ENCODE peak calls at places on chromosomes 6 and 20, in seven cellular contexts. J is cardiac muscle cell, O is cardiac fibroblast, M is BJ, A is tibial nerve, X is tibial artery, V is SK-N-SH. U is an unnamed sample.

GRCh38 chr6:10510592-10511367 is 10.4 kb upstream of the GCNT2 start:
- DNase-seq in J (peak), O (peak), M (no peak), A (no peak), X (peak), V (peak), U (peak)

GRCh38 chr20:41879151-41879550 is 261.0 kb upstream of the CHD6 start:
- DNase-seq in J (no peak), O (no peak), M (no peak), A (no peak), X (no peak), V (no peak), U (no peak)

GRCh38 chr6:163485388-163485851 is 70.9 kb downstream of the QKI start:
- DNase-seq in J (no peak), O (peak), M (no peak), A (no peak), X (no peak), V (no peak), U (no peak)

GRCh38 chr20:50369225-50370035 is 140.8 kb upstream of the PTPN1 start:
- DNase-seq in J (no peak), O (no peak), M (no peak), A (no peak), X (no peak), V (no peak), U (no peak)

GRCh38 chr6:7389162-7389450 is 436 bp downstream of the CAGE1 start:
- DNase-seq in J (peak), O (peak), M (no peak), A (no peak), X (peak), V (no peak), U (no peak)

GRCh38 chr6:149233056-149233715 is 84.3 kb upstream of the TAB2 start:
- DNase-seq in J (no peak), O (peak), M (peak), A (no peak), X (no peak), V (no peak), U (no peak)

GRCh38 chr6:30578051-30578450 is 6.8 kb downstream of the ABCF1 start:
- DNase-seq in J (no peak), O (no peak), M (no peak), A (no peak), X (no peak), V (no peak), U (no peak)

GRCh38 chr6:14513726-14514125 is 396.2 kb downstream of the CD83 start:
- DNase-seq in J (no peak), O (no peak), M (no peak), A (no peak), X (no peak), V (no peak), U (no peak)

GRCh38 chr6:168493976-168494375 is 53.0 kb downstream of the SMOC2 start:
- DNase-seq in J (no peak), O (no peak), M (no peak), A (no peak), X (no peak), V (no peak), U (no peak)

GRCh38 chr20:56422131-56422823 is 10.2 kb downstream of the CASS4 start:
- DNase-seq in J (no peak), O (peak), M (no peak), A (no peak), X (no peak), V (no peak), U (no peak)

GRCh38 chr6:111356551-111356950 is 126.5 kb downstream of the REV3L start:
- DNase-seq in J (no peak), O (no peak), M (no peak), A (no peak), X (no peak), V (no peak), U (no peak)

GRCh38 chr20:4341804-4342560 is 326.6 kb upstream of the RNF24 start:
- DNase-seq in J (no peak), O (no peak), M (peak), A (no peak), X (no peak), V (no peak), U (no peak)

GRCh38 chr6:4441981-4442434 is 306.6 kb upstream of the ECI2 start:
- DNase-seq in J (no peak), O (peak), M (no peak), A (no peak), X (no peak), V (no peak), U (no peak)

DNA sequence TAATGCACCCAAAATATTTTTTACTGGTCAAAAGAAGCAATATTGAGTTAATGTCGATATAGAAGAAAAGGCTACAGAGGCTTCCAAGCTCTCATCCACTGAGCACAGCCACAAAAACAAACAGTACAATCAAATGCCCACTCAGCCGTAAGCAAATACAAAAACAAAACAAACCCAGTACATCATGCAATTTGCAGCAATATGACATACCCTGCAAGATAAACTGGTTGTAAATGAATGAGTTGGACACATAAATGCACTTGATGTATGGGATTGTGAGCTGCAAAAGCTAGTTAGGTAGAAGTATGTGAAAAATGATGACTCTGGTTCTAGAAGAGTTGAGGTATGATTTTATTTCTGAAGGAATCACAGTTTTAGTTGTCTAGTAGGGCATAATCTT is 83.9 kb downstream of the SESN1 start:
- DNase-seq in J (no peak), O (no peak), M (no peak), A (no peak), X (no peak), V (no peak), U (no peak)
- H3K4me3 ChIP-seq in J (no peak), O (no peak), M (no peak), A (no peak), X (peak), V (no peak), U (no peak)

DNA sequence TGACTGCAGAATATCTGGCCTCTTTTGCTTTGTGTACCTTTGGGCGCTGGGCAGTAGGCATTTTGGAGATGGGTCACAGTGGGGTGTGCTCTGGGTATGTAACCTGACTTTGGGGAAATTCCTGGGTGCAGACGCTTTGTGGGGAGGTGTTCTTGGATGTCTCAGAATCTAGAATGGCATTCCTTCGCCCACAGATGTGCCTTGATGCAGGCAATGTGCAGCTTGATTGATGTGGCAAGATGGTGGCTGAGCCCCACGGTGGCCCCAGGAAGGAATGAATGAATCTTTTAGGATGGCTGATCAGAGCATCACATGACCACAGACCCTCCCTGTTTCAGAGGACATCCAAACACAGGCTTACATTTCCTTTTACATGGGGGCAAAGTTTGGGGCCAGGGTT is 5.4 kb downstream of the PPP1R16B start:
- DNase-seq in J (no peak), O (no peak), M (no peak), A (no peak), X (no peak), V (no peak), U (no peak)
- H3K4me3 ChIP-seq in J (no peak), O (no peak), M (no peak), A (no peak), X (no peak), V (no peak), U (no peak)

DNA sequence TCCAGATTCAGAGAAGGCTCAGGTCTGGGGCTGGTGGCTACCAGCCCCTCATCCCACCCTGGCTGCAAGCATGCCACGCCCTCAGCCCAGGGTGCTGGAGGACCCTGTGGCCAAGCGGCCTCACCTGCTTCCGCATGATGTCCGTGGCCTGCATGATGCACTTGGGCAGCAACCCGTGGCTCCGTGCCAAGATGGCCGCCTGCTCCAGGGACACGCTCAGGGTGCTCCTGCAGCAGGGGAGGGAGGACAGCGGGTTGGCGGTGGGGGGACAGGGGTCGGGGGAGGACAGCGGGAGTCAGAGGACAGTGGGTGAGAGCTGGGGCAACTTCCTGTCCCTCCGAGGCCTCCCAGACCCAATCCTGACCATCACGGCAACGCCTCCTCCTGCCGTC is 200.1 kb downstream of the PREX1 start:
- DNase-seq in J (no peak), O (no peak), M (no peak), A (no peak), X (no peak), V (peak), U (no peak)
- H3K4me3 ChIP-seq in J (no peak), O (no peak), M (no peak), A (no peak), X (no peak), V (no peak), U (no peak)

DNA sequence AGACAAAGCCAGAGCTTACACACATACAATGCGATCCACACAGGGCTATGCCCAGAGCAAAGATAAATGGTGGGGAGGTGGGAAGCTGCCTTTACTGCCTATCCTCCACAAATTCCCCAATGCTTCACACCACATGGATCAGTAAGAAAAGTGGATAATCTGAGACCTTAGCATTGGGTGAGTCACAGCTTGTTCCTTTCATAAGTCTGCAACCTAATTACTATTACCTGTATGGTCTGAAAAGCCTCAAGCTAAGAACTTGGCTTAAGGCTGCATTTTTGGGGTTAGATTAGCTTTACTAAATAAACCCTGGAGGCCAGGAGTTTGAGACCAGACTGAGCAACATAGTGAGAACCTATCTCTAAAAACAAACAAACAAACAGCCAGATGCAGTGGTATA is 66.0 kb upstream of the BTBD3 start:
- DNase-seq in J (no peak), O (no peak), M (no peak), A (no peak), X (no peak), V (no peak), U (no peak)
- H3K4me3 ChIP-seq in J (no peak), O (no peak), M (no peak), A (no peak), X (no peak), V (no peak), U (no peak)

GRCh38 chr6:127117979-127118504 is 429 bp upstream of the RSPO3 start:
- DNase-seq in J (peak), O (no peak), M (no peak), A (no peak), X (no peak), V (peak), U (no peak)
- H3K4me3 ChIP-seq in J (peak), O (peak), M (peak), A (peak), X (peak), V (peak), U (no peak)